ENCODE peak calls at places on chromosomes 7 and 10, in eight cellular contexts. One of them, this sample, is unnamed.

GRCh38 chr10:77073066-77073960 is 564.3 kb downstream of the KCNMA1 start:
- DNase-seq in GOT3: no peak
- DNase-seq in vagina: no peak
- DNase-seq in HFFc6: no peak
- DNase-seq in cardiac fibroblast: peak
- DNase-seq in choroid plexus epithelial cell: peak
- DNase-seq in NCI-H1092: no peak
- DNase-seq in EL: no peak
- DNase-seq in this sample: no peak

GRCh38 chr10:70430489-70431445 is 10.7 kb downstream of the NODAL start:
- DNase-seq in HFFc6: peak
- DNase-seq in NCI-H1092: no peak
- DNase-seq in vagina: peak
- DNase-seq in GOT3: no peak
- DNase-seq in cardiac fibroblast: peak
- DNase-seq in EL: no peak
- DNase-seq in choroid plexus epithelial cell: peak
- DNase-seq in this sample: no peak

GRCh38 chr10:21047511-21047910 is 150.4 kb upstream of the NEBL start:
- DNase-seq in cardiac fibroblast: peak
- DNase-seq in NCI-H1092: no peak
- DNase-seq in choroid plexus epithelial cell: peak
- DNase-seq in vagina: no peak
- DNase-seq in HFFc6: no peak
- DNase-seq in EL: no peak
- DNase-seq in GOT3: no peak
- DNase-seq in this sample: no peak

GRCh38 chr7:111330235-111330523 is 232.1 kb downstream of the IMMP2L start:
- DNase-seq in NCI-H1092: no peak
- DNase-seq in EL: no peak
- DNase-seq in vagina: no peak
- DNase-seq in HFFc6: no peak
- DNase-seq in cardiac fibroblast: no peak
- DNase-seq in GOT3: no peak
- DNase-seq in choroid plexus epithelial cell: no peak
- DNase-seq in this sample: no peak

GRCh38 chr7:132680590-132680989 is 104.3 kb upstream of the PLXNA4 start:
- DNase-seq in EL: no peak
- DNase-seq in NCI-H1092: no peak
- DNase-seq in HFFc6: no peak
- DNase-seq in cardiac fibroblast: no peak
- DNase-seq in vagina: no peak
- DNase-seq in choroid plexus epithelial cell: no peak
- DNase-seq in GOT3: no peak
- DNase-seq in this sample: no peak

GRCh38 chr10:6423004-6423403 is 157.1 kb downstream of the PRKCQ start:
- DNase-seq in HFFc6: no peak
- DNase-seq in EL: peak
- DNase-seq in NCI-H1092: no peak
- DNase-seq in GOT3: peak
- DNase-seq in vagina: no peak
- DNase-seq in choroid plexus epithelial cell: no peak
- DNase-seq in cardiac fibroblast: no peak
- DNase-seq in this sample: no peak

GRCh38 chr7:2802504-2803341 is 41.4 kb downstream of the GNA12 start:
- DNase-seq in cardiac fibroblast: peak
- DNase-seq in GOT3: no peak
- DNase-seq in EL: peak
- DNase-seq in vagina: peak
- DNase-seq in NCI-H1092: peak
- DNase-seq in choroid plexus epithelial cell: peak
- DNase-seq in HFFc6: peak
- DNase-seq in this sample: peak

GRCh38 chr7:24724451-24725190 is 32.6 kb downstream of the GSDME start:
- DNase-seq in HFFc6: no peak
- DNase-seq in NCI-H1092: no peak
- DNase-seq in choroid plexus epithelial cell: no peak
- DNase-seq in cardiac fibroblast: no peak
- DNase-seq in vagina: peak
- DNase-seq in EL: no peak
- DNase-seq in GOT3: no peak
- DNase-seq in this sample: no peak

GRCh38 chr10:126459032-126459831 is 71.0 kb upstream of the ADAM12 start:
- DNase-seq in GOT3: peak
- DNase-seq in NCI-H1092: no peak
- DNase-seq in choroid plexus epithelial cell: peak
- DNase-seq in EL: peak
- DNase-seq in cardiac fibroblast: peak
- DNase-seq in HFFc6: no peak
- DNase-seq in vagina: no peak
- DNase-seq in this sample: no peak

GRCh38 chr10:29730461-29730860 is 95.7 kb upstream of the SVIL start:
- DNase-seq in GOT3: no peak
- DNase-seq in cardiac fibroblast: no peak
- DNase-seq in vagina: no peak
- DNase-seq in EL: no peak
- DNase-seq in choroid plexus epithelial cell: no peak
- DNase-seq in NCI-H1092: no peak
- DNase-seq in HFFc6: no peak
- DNase-seq in this sample: no peak

GRCh38 chr7:1312098-1313070 is 79.7 kb downstream of the UNCX start:
- DNase-seq in vagina: no peak
- DNase-seq in cardiac fibroblast: no peak
- DNase-seq in EL: no peak
- DNase-seq in choroid plexus epithelial cell: no peak
- DNase-seq in GOT3: no peak
- DNase-seq in NCI-H1092: no peak
- DNase-seq in HFFc6: no peak
- DNase-seq in this sample: no peak

GRCh38 chr10:71831646-71832552 is 19.2 kb downstream of the PSAP start:
- DNase-seq in HFFc6: peak
- DNase-seq in EL: peak
- DNase-seq in choroid plexus epithelial cell: peak
- DNase-seq in NCI-H1092: no peak
- DNase-seq in GOT3: no peak
- DNase-seq in vagina: no peak
- DNase-seq in cardiac fibroblast: peak
- DNase-seq in this sample: peak

GRCh38 chr7:26588511-26588910 is 275.9 kb downstream of the SKAP2 start:
- DNase-seq in vagina: no peak
- DNase-seq in HFFc6: no peak
- DNase-seq in NCI-H1092: no peak
- DNase-seq in EL: no peak
- DNase-seq in choroid plexus epithelial cell: no peak
- DNase-seq in GOT3: no peak
- DNase-seq in cardiac fibroblast: no peak
- DNase-seq in this sample: no peak

GRCh38 chr7:129136887-129137647 is 7.4 kb upstream of the TSPAN33 start:
- DNase-seq in vagina: no peak
- DNase-seq in NCI-H1092: no peak
- DNase-seq in GOT3: no peak
- DNase-seq in cardiac fibroblast: no peak
- DNase-seq in HFFc6: no peak
- DNase-seq in choroid plexus epithelial cell: no peak
- DNase-seq in EL: no peak
- DNase-seq in this sample: peak

GRCh38 chr10:36463390-36463789 is 662.0 kb upstream of the ANKRD30A start:
- DNase-seq in NCI-H1092: no peak
- DNase-seq in choroid plexus epithelial cell: no peak
- DNase-seq in GOT3: no peak
- DNase-seq in vagina: no peak
- DNase-seq in cardiac fibroblast: no peak
- DNase-seq in HFFc6: no peak
- DNase-seq in EL: no peak
- DNase-seq in this sample: no peak

GRCh38 chr7:111763221-111763791 is 201.0 kb upstream of the IMMP2L start:
- DNase-seq in choroid plexus epithelial cell: peak
- DNase-seq in NCI-H1092: no peak
- DNase-seq in EL: peak
- DNase-seq in cardiac fibroblast: peak
- DNase-seq in GOT3: no peak
- DNase-seq in HFFc6: peak
- DNase-seq in vagina: no peak
- DNase-seq in this sample: peak

GRCh38 chr7:105811189-105811847 is 65.1 kb downstream of the ATXN7L1 start:
- DNase-seq in cardiac fibroblast: no peak
- DNase-seq in choroid plexus epithelial cell: no peak
- DNase-seq in vagina: no peak
- DNase-seq in HFFc6: no peak
- DNase-seq in EL: no peak
- DNase-seq in NCI-H1092: no peak
- DNase-seq in GOT3: no peak
- DNase-seq in this sample: no peak

GRCh38 chr10:21995557-21995956 is 8.0 kb downstream of the DNAJC1 start:
- DNase-seq in NCI-H1092: no peak
- DNase-seq in HFFc6: no peak
- DNase-seq in cardiac fibroblast: peak
- DNase-seq in EL: no peak
- DNase-seq in choroid plexus epithelial cell: peak
- DNase-seq in vagina: no peak
- DNase-seq in GOT3: no peak
- DNase-seq in this sample: no peak

GRCh38 chr7:136687693-136688322 is 180.6 kb upstream of the CHRM2 start:
- DNase-seq in GOT3: no peak
- DNase-seq in EL: peak
- DNase-seq in cardiac fibroblast: peak
- DNase-seq in choroid plexus epithelial cell: peak
- DNase-seq in vagina: no peak
- DNase-seq in NCI-H1092: no peak
- DNase-seq in HFFc6: peak
- DNase-seq in this sample: peak

GRCh38 chr10:72162978-72163377 is 52.8 kb upstream of the ANAPC16 start:
- DNase-seq in choroid plexus epithelial cell: peak
- DNase-seq in GOT3: no peak
- DNase-seq in NCI-H1092: no peak
- DNase-seq in HFFc6: peak
- DNase-seq in vagina: no peak
- DNase-seq in EL: peak
- DNase-seq in cardiac fibroblast: peak
- DNase-seq in this sample: peak

GRCh38 chr10:61411651-61412050 is 41.5 kb downstream of the TMEM26 start:
- DNase-seq in vagina: no peak
- DNase-seq in HFFc6: no peak
- DNase-seq in cardiac fibroblast: no peak
- DNase-seq in EL: no peak
- DNase-seq in choroid plexus epithelial cell: no peak
- DNase-seq in NCI-H1092: no peak
- DNase-seq in GOT3: no peak
- DNase-seq in this sample: no peak

GRCh38 chr7:2698581-2699288 is 10.7 kb downstream of the AMZ1 start:
- DNase-seq in HFFc6: no peak
- DNase-seq in EL: no peak
- DNase-seq in cardiac fibroblast: no peak
- DNase-seq in NCI-H1092: peak
- DNase-seq in choroid plexus epithelial cell: no peak
- DNase-seq in vagina: no peak
- DNase-seq in GOT3: no peak
- DNase-seq in this sample: no peak

GRCh38 chr7:30472771-30473392 is 5.7 kb downstream of the NOD1 start:
- DNase-seq in vagina: no peak
- DNase-seq in HFFc6: peak
- DNase-seq in NCI-H1092: no peak
- DNase-seq in EL: peak
- DNase-seq in cardiac fibroblast: peak
- DNase-seq in choroid plexus epithelial cell: peak
- DNase-seq in GOT3: no peak
- DNase-seq in this sample: peak